ENCODE peak calls at places on chromosomes 12 and 14, in six cellular contexts. K is tibial nerve, R is endothelial cell, V is vagina, E is upper lobe of right lung, Y is spleen. Z is an unnamed sample.
A peak's percentile ranks its signal among the peaks of the same experiment; 100 is the strongest.

GRCh38 chr14:79661762-79662161 is 549.5 kb downstream of the DIO2 start:
- DNase-seq in V (no peak), K (no peak), Y (no peak), R (no peak), E (no peak), Z (no peak)

GRCh38 chr14:78131201-78131600 is 39.0 kb upstream of the NRXN3 start:
- DNase-seq in R (no peak), E (no peak), K (no peak), Y (no peak), V (peak; percentile 11), Z (no peak)

GRCh38 chr14:33647385-33647786 is 303.5 kb downstream of the EGLN3 start:
- DNase-seq in E (no peak), Y (no peak), R (no peak), K (no peak), V (no peak), Z (peak; percentile 80)

GRCh38 chr14:49550284-49551184 is 35.6 kb downstream of the RPS29 start:
- DNase-seq in R (no peak), V (no peak), Y (no peak), E (no peak), K (no peak), Z (no peak)

GRCh38 chr12:89280833-89281533 is 71.3 kb downstream of the DUSP6 start:
- DNase-seq in K (no peak), V (no peak), E (no peak), Y (no peak), R (no peak), Z (no peak)

GRCh38 chr14:96409701-96410100 is 17.8 kb downstream of the AK7 start:
- DNase-seq in E (no peak), R (no peak), Y (no peak), V (no peak), K (no peak), Z (no peak)

GRCh38 chr12:110846615-110847566 is at the start of gene CCDC63:
- DNase-seq in E (peak; percentile 77), V (no peak), Y (peak; percentile 86), K (peak; percentile 20), R (peak; percentile 76), Z (no peak)

GRCh38 chr14:95518045-95518751 is 1.7 kb upstream of the SYNE3 start:
- DNase-seq in V (no peak), R (no peak), K (no peak), Y (peak; percentile 58), E (no peak), Z (no peak)

GRCh38 chr14:55062517-55063351 is 11.3 kb downstream of the MAPK1IP1L start:
- DNase-seq in Y (no peak), K (no peak), R (no peak), E (no peak), V (no peak), Z (no peak)

GRCh38 chr14:39025250-39025809 is 77.7 kb downstream of the SEC23A start:
- DNase-seq in R (no peak), K (no peak), V (no peak), E (no peak), Y (no peak), Z (no peak)

GRCh38 chr14:35161231-35161630 is 38.9 kb downstream of the PRORP start:
- DNase-seq in R (no peak), V (no peak), K (no peak), Y (no peak), E (no peak), Z (no peak)

GRCh38 chr14:65946494-65946893 is 534.0 kb downstream of the FUT8 start:
- DNase-seq in E (no peak), R (no peak), Y (no peak), V (no peak), K (no peak), Z (no peak)

GRCh38 chr14:65945333-65945732 is 532.8 kb downstream of the FUT8 start:
- DNase-seq in Y (no peak), R (no peak), E (no peak), K (no peak), V (no peak), Z (no peak)

GRCh38 chr14:65949711-65950516 is 536.3 kb upstream of the CCDC196 start:
- DNase-seq in V (no peak), K (no peak), R (no peak), Y (no peak), E (peak; percentile 73), Z (no peak)

GRCh38 chr14:65943150-65943549 is 530.6 kb downstream of the FUT8 start:
- DNase-seq in K (no peak), E (no peak), V (no peak), R (no peak), Y (no peak), Z (no peak)

DNA sequence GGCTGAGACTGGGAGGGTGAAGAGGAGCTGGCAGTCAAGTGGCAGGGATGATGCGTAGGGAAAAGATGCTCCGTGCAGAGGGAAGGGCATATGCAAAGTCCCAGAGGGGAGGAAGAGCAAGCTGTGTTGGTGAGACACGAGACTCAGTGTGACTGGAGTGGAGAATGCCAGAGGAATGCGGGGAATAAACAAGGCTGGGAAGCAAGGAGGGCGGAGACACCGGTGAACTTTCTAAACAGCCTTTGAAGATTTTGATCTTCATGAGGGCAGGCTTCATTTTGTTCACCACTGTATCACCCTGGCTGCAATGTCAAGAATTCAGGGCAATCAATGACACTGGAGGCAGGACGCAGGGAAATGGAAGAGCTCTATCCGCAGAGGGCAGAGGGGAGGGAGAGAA is 535.8 kb downstream of the FUT8 start:
- DNase-seq in Y (no peak), V (no peak), E (no peak), K (no peak), R (no peak), Z (no peak)
- TF ChIP-seq CTCF in Y (no peak), V (no peak), E (no peak), K (no peak), R (no peak), Z (no peak)

GRCh38 chr12:58306266-58306995 is 365.1 kb downstream of the ATP23 start:
- DNase-seq in K (no peak), E (no peak), Y (no peak), R (no peak), V (no peak), Z (no peak)

GRCh38 chr12:58301337-58302122 is 360.2 kb downstream of the ATP23 start:
- DNase-seq in K (no peak), V (no peak), Y (no peak), R (no peak), E (no peak), Z (no peak)

GRCh38 chr12:58298793-58299192 is 357.4 kb downstream of the ATP23 start:
- DNase-seq in E (no peak), Y (no peak), R (no peak), V (no peak), K (no peak), Z (no peak)

GRCh38 chr12:58299371-58299770 is 358.0 kb downstream of the ATP23 start:
- DNase-seq in R (no peak), K (no peak), V (no peak), E (no peak), Y (no peak), Z (no peak)

GRCh38 chr12:58302487-58303011 is 361.2 kb downstream of the ATP23 start:
- DNase-seq in Y (no peak), K (no peak), R (no peak), E (no peak), V (no peak), Z (no peak)
- TF ChIP-seq CTCF in Y (no peak), K (no peak), R (no peak), E (no peak), V (no peak), Z (no peak)

DNA sequence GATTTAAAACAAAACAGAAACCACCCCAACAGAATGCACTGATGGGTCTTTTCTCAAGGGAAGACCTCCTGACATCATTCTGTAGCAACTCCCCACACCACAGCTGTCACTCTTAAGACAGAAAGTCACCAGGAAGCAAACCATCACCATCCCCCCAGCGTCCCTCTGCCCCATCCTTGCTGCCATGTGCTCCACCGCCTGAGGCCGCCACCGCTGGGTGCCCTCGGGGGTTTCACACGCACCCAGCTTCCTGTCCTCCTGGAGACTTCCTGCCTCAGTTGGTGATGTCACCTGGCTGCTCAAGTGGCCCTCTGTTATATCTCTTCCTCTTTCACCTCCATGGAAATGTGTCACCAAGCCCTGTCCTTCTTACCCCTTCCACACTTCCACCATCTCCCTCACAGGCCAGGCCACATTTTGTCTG is 71.4 kb upstream of the GPR68 start:
- DNase-seq in V (no peak), Y (peak; percentile 94), E (no peak), K (no peak), R (no peak), Z (no peak)
- TF ChIP-seq CTCF in V (no peak), Y (no peak), E (no peak), K (no peak), R (no peak), Z (no peak)

DNA sequence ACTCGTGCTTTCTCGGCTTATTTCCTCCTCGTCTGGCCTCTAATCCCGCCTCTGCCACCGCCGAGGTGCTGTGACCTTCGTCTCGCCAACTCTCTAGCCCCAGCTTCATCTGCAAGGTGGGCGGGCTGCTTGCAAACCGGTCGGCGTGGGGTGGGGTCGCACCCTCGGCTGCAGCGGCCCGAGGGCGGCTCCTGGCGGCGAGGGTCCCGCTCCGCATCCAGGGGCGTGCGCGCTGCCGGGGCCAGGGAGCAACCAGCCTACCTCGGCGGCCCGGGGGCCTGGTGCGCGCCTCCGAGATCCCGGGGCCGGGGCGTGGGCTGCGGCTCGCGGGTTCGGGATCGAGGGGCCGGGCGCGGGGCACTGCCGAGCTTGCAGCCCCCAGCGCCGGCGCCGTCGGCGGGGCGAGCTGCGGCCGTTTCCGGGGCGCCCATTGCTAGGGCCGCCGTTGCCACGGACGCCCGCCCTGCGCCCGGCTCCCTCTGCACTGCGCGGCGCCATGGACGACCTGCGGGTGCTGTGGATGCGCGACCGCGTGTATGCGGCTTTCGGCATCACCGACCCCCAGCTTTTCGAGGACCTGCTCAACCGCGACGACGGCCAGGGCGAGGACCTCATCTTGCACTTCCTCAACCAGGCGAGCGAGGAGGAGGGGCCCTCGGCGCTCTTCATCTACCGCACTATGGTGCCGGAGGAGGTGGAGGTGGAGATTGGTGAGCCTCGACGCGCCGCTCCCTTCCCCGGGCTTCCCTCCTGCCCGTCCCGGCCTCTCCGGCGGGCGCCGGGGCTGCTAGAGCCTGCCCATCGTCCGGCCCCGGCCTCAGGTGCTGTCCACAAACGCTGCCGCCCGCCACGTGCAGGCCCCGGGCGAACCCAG is at the start of gene DNAH10:
- DNase-seq in Y (peak; percentile 87), V (no peak), E (peak; percentile 73), R (peak; percentile 82), K (no peak), Z (no peak)
- TF ChIP-seq CTCF in Y (no peak), V (no peak), E (peak; percentile 18), R (peak; percentile 43), K (no peak), Z (peak; percentile 17)

DNA sequence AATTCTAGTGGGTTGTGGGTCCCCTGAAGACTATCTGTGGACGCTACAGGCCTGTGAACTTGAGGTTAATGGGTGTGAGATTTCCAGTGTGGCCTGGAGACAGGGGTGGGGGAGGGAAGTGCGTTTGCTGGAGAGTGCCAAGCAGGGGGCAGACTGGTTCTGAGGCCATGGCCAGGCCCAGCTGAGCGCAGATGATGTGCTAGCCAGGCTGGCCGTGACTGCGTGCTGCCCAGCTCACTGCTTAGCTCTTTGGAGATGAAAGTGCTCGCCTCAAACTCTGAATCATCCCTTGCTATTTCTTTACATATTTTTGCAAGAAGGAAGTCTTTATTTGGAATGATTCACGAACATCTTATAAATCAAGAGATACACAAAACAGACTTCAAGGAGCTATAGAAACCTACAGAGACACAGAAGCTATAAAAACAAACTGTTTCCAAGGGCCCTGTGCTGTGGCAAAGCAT is 75.3 kb upstream of the PLEKHG3 start:
- DNase-seq in E (no peak), R (no peak), Y (no peak), V (no peak), K (no peak), Z (peak; percentile 32)
- TF ChIP-seq CTCF in E (no peak), R (no peak), Y (no peak), V (no peak), K (no peak), Z (no peak)

Z was measured in AG09319.